ENCODE peak calls at places on chromosomes 1 and 21, in eight cellular contexts. O is lower leg skin; K is NCI-H146; I is substantia nigra; S is astrocyte of the spinal cord; R is activated T-helper 1 cell treated with anti-CD3 and anti-CD28 coated beads, Interleukin-12 subunit alpha, Interleukin-12 subunit beta, Interleukin-2, Interleukin-4 antibody, amounts not matched to agents 30 ng/mL and 10 ng/mL and 1 ng/mL, durations not matched to agents 14 hours and 24 hours and 36 hours; T is NB4; B is HEK293T. V is an unnamed sample.

GRCh38 chr1:71796044-71796443 is 486.3 kb downstream of the NEGR1 start:
- DNase-seq in O (no peak), K (peak), I (no peak), S (no peak), R (no peak), T (no peak), B (no peak), V (no peak)

GRCh38 chr1:74681449-74681848 is 7.9 kb upstream of the ERICH3 start:
- DNase-seq in O (no peak), K (no peak), I (no peak), S (no peak), R (no peak), T (no peak), B (no peak), V (no peak)

GRCh38 chr1:151693057-151693651 is 23.4 kb downstream of the CELF3 start:
- DNase-seq in O (no peak), K (peak), I (no peak), S (peak), R (no peak), T (peak), B (peak), V (no peak)

GRCh38 chr1:62643283-62643682 is 44.9 kb downstream of the DOCK7 start:
- DNase-seq in O (no peak), K (no peak), I (no peak), S (no peak), R (no peak), T (no peak), B (no peak), V (no peak)

GRCh38 chr1:153799566-153800465 is 24.6 kb downstream of the SLC27A3 start:
- DNase-seq in O (no peak), K (no peak), I (no peak), S (no peak), R (no peak), T (no peak), B (peak), V (no peak)

GRCh38 chr1:211259596-211260126 is 495 bp downstream of the RCOR3 start:
- DNase-seq in O (peak), K (peak), I (peak), S (peak), R (no peak), T (peak), B (peak), V (peak)

GRCh38 chr1:151458936-151459330 is 361 bp downstream of the POGZ start:
- DNase-seq in O (peak), K (peak), I (peak), S (peak), R (peak), T (peak), B (peak), V (peak)

GRCh38 chr1:7109901-7110300 is 324.6 kb downstream of the CAMTA1 start:
- DNase-seq in O (no peak), K (no peak), I (no peak), S (no peak), R (no peak), T (no peak), B (no peak), V (no peak)

GRCh38 chr21:45253180-45253579 is 34.5 kb downstream of the POFUT2 start:
- DNase-seq in O (no peak), K (no peak), I (no peak), S (peak), R (no peak), T (peak), B (no peak), V (no peak)

GRCh38 chr1:45107782-45108181 is 95.7 kb downstream of the UROD start:
- DNase-seq in O (no peak), K (no peak), I (no peak), S (no peak), R (no peak), T (no peak), B (no peak), V (no peak)

GRCh38 chr1:31591425-31592093 is 15.2 kb downstream of the TINAGL1 start:
- DNase-seq in O (no peak), K (no peak), I (no peak), S (peak), R (no peak), T (no peak), B (no peak), V (no peak)

GRCh38 chr1:41369531-41369930 is 8.3 kb downstream of the FOXO6 start:
- DNase-seq in O (no peak), K (no peak), I (no peak), S (no peak), R (no peak), T (no peak), B (no peak), V (no peak)

GRCh38 chr1:244302889-244303609 is 148.7 kb downstream of the ADSS2 start:
- DNase-seq in O (no peak), K (no peak), I (no peak), S (peak), R (no peak), T (no peak), B (no peak), V (no peak)

GRCh38 chr1:155984341-155984740 is 6.0 kb upstream of the ARHGEF2 start:
- DNase-seq in O (no peak), K (peak), I (no peak), S (no peak), R (no peak), T (no peak), B (no peak), V (no peak)

GRCh38 chr1:225664762-225665161 is 11.8 kb upstream of the ENAH start:
- DNase-seq in O (no peak), K (no peak), I (no peak), S (no peak), R (no peak), T (no peak), B (no peak), V (no peak)

GRCh38 chr1:59967141-59967697 is 40.6 kb upstream of the CYP2J2 start:
- DNase-seq in O (no peak), K (peak), I (no peak), S (peak), R (no peak), T (no peak), B (no peak), V (no peak)

GRCh38 chr1:178098262-178098661 is 4.4 kb downstream of the RASAL2 start:
- DNase-seq in O (no peak), K (no peak), I (no peak), S (no peak), R (no peak), T (no peak), B (no peak), V (no peak)

GRCh38 chr1:43044572-43045361 is 86.1 kb upstream of the SLC2A1 start:
- DNase-seq in O (no peak), K (no peak), I (no peak), S (no peak), R (no peak), T (no peak), B (no peak), V (no peak)

GRCh38 chr21:45528981-45529784 is 13.1 kb downstream of the SLC19A1 start:
- DNase-seq in O (no peak), K (no peak), I (no peak), S (no peak), R (no peak), T (no peak), B (no peak), V (no peak)

GRCh38 chr1:53467391-53467790 is 8.2 kb downstream of the DMRTB1 start:
- DNase-seq in O (no peak), K (no peak), I (no peak), S (no peak), R (no peak), T (peak), B (no peak), V (no peak)

V was measured in gastrocnemius medialis.